ENCODE peak calls at places on chromosomes 1 and 21, in ten cellular contexts. B is progenitor cell of endocrine pancreas, R is WTC11, I is Right ventricle myocardium superior, V is AG10803, M is hippocampal formation, W is endothelial cell, Z is hypothalamus, F is neural crest cell, P is HS-5. O is an unnamed sample.

GRCh38 chr1:77060000-77060399 is 159.2 kb downstream of the PIGK start:
- DNase-seq in R (peak), B (no peak), I (no peak), W (peak), M (no peak), V (no peak), F (no peak), P (no peak), Z (no peak), O (no peak)

GRCh38 chr1:106022312-106022902 is 1034.1 kb upstream of the PRMT6 start:
- DNase-seq in W (no peak), M (no peak), Z (no peak), B (no peak), I (no peak), R (no peak), P (no peak), V (peak), F (no peak), O (peak)

GRCh38 chr1:32363713-32364112 is 1.4 kb downstream of the TSSK3 start:
- DNase-seq in P (no peak), V (no peak), R (no peak), M (no peak), Z (no peak), W (no peak), B (no peak), I (peak), F (no peak), O (no peak)

GRCh38 chr1:151175910-151176309 is at the start of gene TMOD4:
- DNase-seq in M (no peak), Z (no peak), W (no peak), F (no peak), I (no peak), P (no peak), B (no peak), R (peak), V (peak), O (no peak)

GRCh38 chr1:7298145-7298544 is 473.0 kb upstream of the VAMP3 start:
- DNase-seq in W (no peak), I (no peak), F (no peak), P (no peak), B (no peak), M (no peak), V (no peak), Z (no peak), R (peak), O (no peak)

GRCh38 chr1:25862785-25863485 is 3.7 kb upstream of the AUNIP start:
- DNase-seq in Z (no peak), I (no peak), V (no peak), M (no peak), W (no peak), P (no peak), B (no peak), R (no peak), F (no peak), O (no peak)

GRCh38 chr1:162004441-162004950 is 19.2 kb downstream of the OLFML2B start:
- DNase-seq in W (no peak), I (no peak), F (no peak), B (no peak), V (no peak), R (no peak), M (no peak), Z (no peak), P (no peak), O (no peak)

GRCh38 chr1:38328278-38329035 is 281.9 kb upstream of the POU3F1 start:
- DNase-seq in M (no peak), R (no peak), B (no peak), P (no peak), Z (no peak), V (no peak), I (no peak), W (no peak), F (no peak), O (no peak)

GRCh38 chr21:42147386-42148020 is 71.4 kb upstream of the ABCG1 start:
- DNase-seq in W (no peak), I (no peak), Z (no peak), M (no peak), V (no peak), R (peak), F (no peak), B (no peak), P (no peak), O (no peak)

GRCh38 chr1:227893696-227894305 is 53.9 kb downstream of the WNT9A start:
- DNase-seq in F (no peak), M (no peak), P (no peak), W (peak), R (no peak), Z (no peak), I (peak), V (no peak), B (peak), O (no peak)

GRCh38 chr1:110033421-110033820 is 1.0 kb upstream of the STRIP1 start:
- DNase-seq in Z (no peak), V (no peak), B (no peak), W (no peak), I (no peak), M (no peak), R (no peak), F (no peak), P (no peak), O (no peak)

GRCh38 chr21:35533893-35534292 is 484.8 kb upstream of the RUNX1 start:
- DNase-seq in F (no peak), W (no peak), R (no peak), Z (no peak), P (no peak), V (no peak), I (no peak), M (no peak), B (no peak), O (no peak)

GRCh38 chr1:59814901-59815825 is at the start of gene HOOK1:
- DNase-seq in F (peak), V (no peak), P (no peak), W (no peak), B (no peak), R (no peak), Z (no peak), I (no peak), M (no peak), O (peak)

GRCh38 chr1:30908446-30908885 is at the start of gene SDC3:
- DNase-seq in W (no peak), I (peak), Z (no peak), P (no peak), M (no peak), B (no peak), R (no peak), F (no peak), V (peak), O (no peak)

GRCh38 chr1:161177112-161177935 is at the start of gene B4GALT3:
- DNase-seq in I (peak), P (no peak), W (peak), F (peak), V (peak), R (peak), Z (peak), B (peak), M (peak), O (peak)

GRCh38 chr1:53134042-53134485 is 8.4 kb downstream of the SLC1A7 start:
- DNase-seq in Z (no peak), M (no peak), F (no peak), V (no peak), I (no peak), P (no peak), W (no peak), R (no peak), B (no peak), O (no peak)

GRCh38 chr1:197638316-197638715 is 137.0 kb downstream of the DENND1B start:
- DNase-seq in B (no peak), W (no peak), M (no peak), V (no peak), F (no peak), P (no peak), R (no peak), Z (no peak), I (no peak), O (no peak)

GRCh38 chr1:200302192-200302892 is 107.5 kb downstream of the ZNF281 start:
- DNase-seq in P (no peak), R (peak), Z (peak), W (peak), M (peak), I (no peak), F (no peak), V (peak), B (peak), O (peak)

GRCh38 chr1:31795801-31796621 is 19.8 kb downstream of the SPOCD1 start:
- DNase-seq in F (no peak), M (no peak), W (no peak), Z (peak), V (peak), I (no peak), B (no peak), R (no peak), P (no peak), O (no peak)

GRCh38 chr1:79982218-79982617 is 975.7 kb upstream of the ADGRL4 start:
- DNase-seq in F (no peak), V (peak), W (peak), P (no peak), I (peak), Z (no peak), R (no peak), M (peak), B (no peak), O (no peak)

GRCh38 chr1:27879374-27880082 is 7.2 kb downstream of the THEMIS2 start:
- DNase-seq in P (no peak), W (no peak), I (peak), R (no peak), F (no peak), V (no peak), M (no peak), B (no peak), Z (no peak), O (no peak)

GRCh38 chr1:169155675-169156074 is 49.2 kb downstream of the ATP1B1 start:
- DNase-seq in I (no peak), B (no peak), F (no peak), Z (no peak), W (no peak), M (no peak), V (no peak), P (no peak), R (no peak), O (no peak)

GRCh38 chr21:32414579-32415358 is 2.3 kb downstream of the EVA1C start:
- DNase-seq in B (no peak), W (no peak), F (no peak), Z (no peak), M (peak), P (no peak), V (no peak), R (no peak), I (no peak), O (peak)

GRCh38 chr1:99648107-99648506 is 2.2 kb downstream of the PALMD start:
- DNase-seq in R (peak), P (no peak), B (no peak), F (no peak), Z (peak), V (no peak), M (no peak), I (peak), W (no peak), O (peak)

GRCh38 chr1:11501491-11501897 is 22.5 kb downstream of the DISP3 start:
- DNase-seq in M (no peak), I (peak), P (peak), Z (no peak), R (peak), F (no peak), V (no peak), W (no peak), B (no peak), O (no peak)

GRCh38 chr1:5567839-5568238 is 424.4 kb downstream of the NPHP4 start:
- DNase-seq in R (no peak), W (no peak), Z (no peak), B (no peak), F (no peak), V (no peak), P (no peak), I (no peak), M (no peak), O (no peak)

GRCh38 chr21:16330340-16331319 is 600.8 kb downstream of the USP25 start:
- DNase-seq in F (peak), M (peak), R (peak), B (no peak), I (no peak), V (peak), Z (no peak), W (peak), P (peak), O (peak)

GRCh38 chr21:42736646-42737350 is 83.4 kb downstream of the PDE9A start:
- DNase-seq in R (no peak), M (no peak), W (no peak), P (no peak), F (no peak), V (no peak), Z (no peak), B (no peak), I (no peak), O (no peak)

GRCh38 chr1:112869895-112870294 is 86.1 kb downstream of the SLC16A1 start:
- DNase-seq in V (no peak), M (no peak), B (no peak), F (no peak), R (no peak), I (no peak), W (no peak), P (no peak), Z (no peak), O (no peak)

GRCh38 chr1:18907914-18908845 is 5.8 kb upstream of the ALDH4A1 start:
- DNase-seq in B (no peak), I (peak), F (no peak), Z (no peak), P (no peak), M (no peak), W (no peak), V (no peak), R (no peak), O (no peak)